ENCODE peak calls at places on chromosomes 12 and 14, in ten cellular contexts. G is heart right ventricle, T is ACHN, L is A549, R is Caco-2, Z is OCI-M1, A is memory B cell, W is astrocyte of the spinal cord, H is AG10803, I is NCI-H2171 treated with DMSO at 0.1 percent for 48 hours. M is an unnamed sample.

GRCh38 chr14:103136388-103137271 is 13.4 kb downstream of the TNFAIP2 start:
- DNase-seq in G (no peak), T (peak; percentile 77), L (no peak), R (peak; percentile 40), Z (peak; percentile 22), A (no peak), W (peak; percentile 46), H (peak; percentile 57), I (no peak), M (peak; percentile 48)

GRCh38 chr12:10940389-10940788 is 1.3 kb upstream of the TAS2R14 start:
- DNase-seq in G (no peak), T (peak; percentile 31), L (peak; percentile 4), R (no peak), Z (no peak), A (no peak), W (peak; percentile 79), H (peak; percentile 84), I (no peak), M (no peak)

GRCh38 chr12:39383064-39383552 is 59.8 kb downstream of the KIF21A start:
- DNase-seq in G (no peak), T (no peak), L (no peak), R (no peak), Z (no peak), A (no peak), W (no peak), H (no peak), I (no peak), M (no peak)

GRCh38 chr14:93045211-93045674 is 70.5 kb downstream of the ITPK1 start:
- DNase-seq in G (no peak), T (no peak), L (no peak), R (no peak), Z (peak; percentile 7), A (no peak), W (no peak), H (no peak), I (no peak), M (peak; percentile 46)

GRCh38 chr12:33180921-33181320 is 258.7 kb downstream of the SYT10 start:
- DNase-seq in G (no peak), T (no peak), L (no peak), R (no peak), Z (peak; percentile 56), A (no peak), W (no peak), H (no peak), I (no peak), M (peak; percentile 99)

GRCh38 chr12:33609910-33610309 is 170.3 kb upstream of the SYT10 start:
- DNase-seq in G (no peak), T (no peak), L (no peak), R (no peak), Z (peak; percentile 25), A (no peak), W (no peak), H (no peak), I (no peak), M (no peak)

GRCh38 chr14:93044601-93045000 is 71.1 kb downstream of the ITPK1 start:
- DNase-seq in G (no peak), T (no peak), L (no peak), R (no peak), Z (peak; percentile 5), A (no peak), W (no peak), H (no peak), I (no peak), M (peak; percentile 66)

GRCh38 chr14:54816450-54816849 is 86.2 kb downstream of the GCH1 start:
- DNase-seq in G (no peak), T (no peak), L (no peak), R (no peak), Z (no peak), A (no peak), W (no peak), H (no peak), I (no peak), M (no peak)

GRCh38 chr12:10364839-10365681 is 24.8 kb downstream of the KLRK1 start:
- DNase-seq in G (peak; percentile 22), T (peak; percentile 95), L (peak; percentile 35), R (peak; percentile 84), Z (peak; percentile 96), A (peak; percentile 51), W (peak; percentile 89), H (peak; percentile 72), I (peak; percentile 18), M (peak; percentile 95)

GRCh38 chr14:56135668-56136067 is 17.5 kb downstream of the PELI2 start:
- DNase-seq in G (no peak), T (no peak), L (no peak), R (no peak), Z (no peak), A (no peak), W (no peak), H (no peak), I (no peak), M (no peak)

GRCh38 chr12:23731493-23731892 is 218.0 kb downstream of the SOX5 start:
- DNase-seq in G (no peak), T (no peak), L (no peak), R (no peak), Z (peak; percentile 26), A (no peak), W (no peak), H (no peak), I (no peak), M (no peak)